ENCODE peak calls at places on chromosomes 7 and 10, in ten cellular contexts. X, C, E, R, I, P, S, F, W and G are unnamed samples.

GRCh38 chr7:92830047-92830446 is 6.3 kb downstream of the CDK6 start:
- DNase-seq in P (no peak), R (no peak), C (no peak), W (no peak), I (no peak), F (peak), E (no peak), S (no peak), X (no peak), G (no peak)

GRCh38 chr10:132514841-132515521 is 22.6 kb upstream of the INPP5A start:
- DNase-seq in P (no peak), E (no peak), I (no peak), C (no peak), W (no peak), R (peak), F (no peak), S (no peak), X (no peak), G (no peak)

GRCh38 chr7:21238717-21239116 is 189.2 kb upstream of the SP4 start:
- DNase-seq in I (no peak), P (no peak), F (no peak), W (no peak), C (no peak), X (no peak), S (no peak), E (no peak), R (no peak), G (no peak)

GRCh38 chr7:132433286-132433685 is 143.0 kb downstream of the PLXNA4 start:
- DNase-seq in P (no peak), C (no peak), X (no peak), S (no peak), F (no peak), I (no peak), W (no peak), E (no peak), R (no peak), G (no peak)

GRCh38 chr10:73771722-73772279 is 10.0 kb upstream of the CHCHD1 start:
- DNase-seq in I (peak), S (peak), F (no peak), P (peak), W (no peak), X (peak), C (no peak), R (no peak), E (peak), G (no peak)

GRCh38 chr7:45670717-45671116 is 96.5 kb downstream of the ADCY1 start:
- DNase-seq in F (no peak), I (no peak), P (no peak), S (no peak), C (no peak), X (no peak), R (peak), E (no peak), W (no peak), G (peak)

GRCh38 chr10:47357131-47357582 is 9.0 kb downstream of the RBP3 start:
- DNase-seq in I (no peak), R (no peak), E (no peak), F (no peak), P (no peak), X (no peak), C (no peak), S (no peak), W (no peak), G (no peak)

GRCh38 chr7:156240532-156240931 is 400.0 kb upstream of the RNF32 start:
- DNase-seq in C (no peak), W (no peak), P (no peak), R (no peak), F (no peak), E (no peak), X (no peak), I (no peak), S (no peak), G (peak)

GRCh38 chr10:43202657-43203490 is 64.0 kb downstream of the RASGEF1A start:
- DNase-seq in F (no peak), W (no peak), S (peak), X (no peak), E (no peak), I (peak), P (no peak), R (peak), C (peak), G (no peak)

GRCh38 chr10:99522078-99522479 is 10.7 kb upstream of the NKX2-3 start:
- DNase-seq in I (no peak), F (no peak), R (no peak), C (no peak), E (no peak), X (no peak), W (no peak), S (no peak), P (no peak), G (no peak)

GRCh38 chr7:44251851-44252250 is 51.1 kb downstream of the YKT6 start:
- DNase-seq in F (no peak), R (no peak), S (no peak), W (no peak), C (no peak), I (no peak), E (no peak), X (no peak), P (no peak), G (no peak)

GRCh38 chr10:111281516-111281915 is 204.7 kb downstream of the ADRA2A start:
- DNase-seq in W (no peak), R (no peak), X (no peak), I (no peak), E (peak), C (no peak), P (no peak), F (no peak), S (no peak), G (no peak)

GRCh38 chr10:101938316-101939272 is 95.0 kb upstream of the KCNIP2 start:
- DNase-seq in P (peak), C (no peak), F (no peak), I (no peak), R (no peak), E (no peak), X (peak), S (no peak), W (no peak), G (no peak)

GRCh38 chr7:27423290-27423689 is 180.7 kb downstream of the EVX1 start:
- DNase-seq in P (no peak), W (no peak), I (no peak), C (no peak), X (peak), E (no peak), F (no peak), R (no peak), S (no peak), G (no peak)

GRCh38 chr10:58775960-58776574 is 263.4 kb downstream of the BICC1 start:
- DNase-seq in F (no peak), I (no peak), P (no peak), X (peak), C (no peak), E (no peak), S (no peak), R (no peak), W (no peak), G (no peak)

GRCh38 chr7:79529214-79529895 is 75.9 kb upstream of the MAGI2 start:
- DNase-seq in W (no peak), C (no peak), I (no peak), R (no peak), E (peak), X (no peak), P (no peak), S (no peak), F (peak), G (no peak)

GRCh38 chr7:74038194-74038961 is 10.4 kb downstream of the ELN start:
- DNase-seq in P (no peak), W (no peak), C (no peak), R (no peak), I (no peak), F (no peak), X (no peak), S (peak), E (no peak), G (no peak)

GRCh38 chr10:4316166-4316810 is 509.7 kb upstream of the AKR1E2 start:
- DNase-seq in I (no peak), S (peak), X (peak), P (peak), R (no peak), E (no peak), F (no peak), W (no peak), C (no peak), G (no peak)

GRCh38 chr10:30756896-30757295 is 127.3 kb upstream of the LYZL2 start:
- DNase-seq in P (no peak), F (no peak), R (no peak), S (no peak), I (no peak), X (no peak), W (no peak), C (no peak), E (no peak), G (no peak)

GRCh38 chr7:30348083-30348560 is 63.7 kb downstream of the ZNRF2 start:
- DNase-seq in S (no peak), R (no peak), C (no peak), W (no peak), E (no peak), P (peak), X (peak), I (no peak), F (no peak), G (no peak)

GRCh38 chr7:36784991-36785940 is 61.0 kb upstream of the AOAH start:
- DNase-seq in S (peak), I (peak), C (peak), P (no peak), E (no peak), X (peak), W (no peak), F (no peak), R (no peak), G (no peak)

GRCh38 chr7:12620371-12620770 is 49.9 kb downstream of the SCIN start:
- DNase-seq in R (no peak), X (no peak), C (no peak), W (no peak), S (no peak), I (no peak), F (no peak), P (no peak), E (no peak), G (no peak)

GRCh38 chr7:2109936-2110585 is 122.7 kb downstream of the MAD1L1 start:
- DNase-seq in F (no peak), X (peak), R (no peak), S (no peak), I (peak), P (peak), C (no peak), W (no peak), E (no peak), G (no peak)

GRCh38 chr10:118585234-118585633 is 10.2 kb downstream of the PRLHR start:
- DNase-seq in C (no peak), I (no peak), W (no peak), P (no peak), X (no peak), R (no peak), E (no peak), F (no peak), S (no peak), G (no peak)

GRCh38 chr7:20310963-20311742 is 19.5 kb upstream of the ITGB8 start:
- DNase-seq in C (no peak), X (peak), P (no peak), R (no peak), I (no peak), S (no peak), W (no peak), F (peak), E (peak), G (no peak)

GRCh38 chr10:93579089-93579488 is 12.6 kb downstream of the FFAR4 start:
- DNase-seq in I (no peak), R (no peak), W (no peak), S (no peak), P (no peak), E (no peak), C (no peak), X (peak), F (no peak), G (no peak)

GRCh38 chr7:131249003-131249402 is 78.7 kb upstream of the MKLN1 start:
- DNase-seq in C (no peak), W (no peak), P (peak), R (no peak), X (peak), E (no peak), F (peak), S (peak), I (no peak), G (no peak)

GRCh38 chr10:119138341-119139306 is 26.9 kb downstream of the SFXN4 start:
- DNase-seq in F (no peak), I (no peak), W (no peak), X (no peak), E (no peak), C (no peak), R (no peak), S (no peak), P (no peak), G (no peak)